ENCODE peak calls at places on chromosome 12, in eight cellular contexts. E is astrocyte of the cerebellum, M is HL-60, S is psoas muscle, D is cardiac fibroblast, F is WTC11, B is endothelial cell, R is HCT116. N is an unnamed sample.

GRCh38 chr12:11814362-11814761 is 164.9 kb downstream of the ETV6 start:
- DNase-seq in E (peak), M (no peak), S (no peak), D (peak), F (no peak), B (no peak), R (no peak), N (no peak)

GRCh38 chr12:48822711-48823110 is 4.4 kb downstream of the CACNB3 start:
- DNase-seq in E (no peak), M (no peak), S (no peak), D (no peak), F (no peak), B (no peak), R (no peak), N (no peak)

GRCh38 chr12:49331360-49332222 is 5.4 kb downstream of the C1QL4 start:
- DNase-seq in E (peak), M (peak), S (peak), D (peak), F (peak), B (peak), R (peak), N (peak)

GRCh38 chr12:126684703-126685102 is 1582.3 kb upstream of the TMEM132C start:
- DNase-seq in E (no peak), M (no peak), S (no peak), D (no peak), F (no peak), B (no peak), R (no peak), N (no peak)

GRCh38 chr12:113221997-113222729 is 899 bp downstream of the TPCN1 start:
- DNase-seq in E (no peak), M (peak), S (no peak), D (no peak), F (peak), B (no peak), R (no peak), N (peak)

GRCh38 chr12:71838661-71839060 is 898 bp upstream of the TBC1D15 start:
- DNase-seq in E (no peak), M (no peak), S (no peak), D (no peak), F (no peak), B (no peak), R (no peak), N (no peak)

GRCh38 chr12:95286713-95287112 is 69.1 kb downstream of the VEZT start:
- DNase-seq in E (no peak), M (no peak), S (no peak), D (no peak), F (no peak), B (no peak), R (no peak), N (no peak)

GRCh38 chr12:124871297-124871696 is 7.6 kb upstream of the SCARB1 start:
- DNase-seq in E (no peak), M (no peak), S (no peak), D (no peak), F (no peak), B (no peak), R (no peak), N (no peak)

GRCh38 chr12:40854669-40855068 is 162.4 kb downstream of the CNTN1 start:
- DNase-seq in E (no peak), M (no peak), S (no peak), D (no peak), F (no peak), B (no peak), R (no peak), N (no peak)

GRCh38 chr12:31315089-31315725 is 10.7 kb downstream of the SINHCAF start:
- DNase-seq in E (no peak), M (no peak), S (no peak), D (no peak), F (no peak), B (no peak), R (no peak), N (no peak)

GRCh38 chr12:108367436-108367835 is 28.3 kb upstream of the CMKLR1 start:
- DNase-seq in E (no peak), M (peak), S (no peak), D (peak), F (no peak), B (no peak), R (no peak), N (no peak)

GRCh38 chr12:32305163-32305562 is 94.2 kb upstream of the FGD4 start:
- DNase-seq in E (no peak), M (peak), S (no peak), D (peak), F (no peak), B (no peak), R (peak), N (no peak)

GRCh38 chr12:66978802-66979201 is 290.4 kb upstream of the CAND1 start:
- DNase-seq in E (no peak), M (no peak), S (no peak), D (no peak), F (no peak), B (no peak), R (no peak), N (no peak)

GRCh38 chr12:32893008-32893407 is 3.6 kb downstream of the PKP2 start:
- DNase-seq in E (no peak), M (no peak), S (no peak), D (no peak), F (no peak), B (no peak), R (no peak), N (no peak)

GRCh38 chr12:65636436-65636835 is 187.8 kb upstream of the HMGA2 start:
- DNase-seq in E (no peak), M (no peak), S (no peak), D (no peak), F (no peak), B (no peak), R (no peak), N (no peak)

GRCh38 chr12:120849765-120850164 is 54.4 kb downstream of the SPPL3 start:
- DNase-seq in E (no peak), M (no peak), S (no peak), D (peak), F (no peak), B (no peak), R (no peak), N (no peak)

GRCh38 chr12:11581179-11581755 is 68.2 kb upstream of the ETV6 start:
- DNase-seq in E (peak), M (peak), S (peak), D (peak), F (peak), B (peak), R (peak), N (peak)

GRCh38 chr12:51118706-51119105 is 35.3 kb upstream of the CSRNP2 start:
- DNase-seq in E (peak), M (no peak), S (no peak), D (no peak), F (no peak), B (no peak), R (peak), N (no peak)

GRCh38 chr12:202081-202731 is 11.8 kb downstream of the SLC6A12 start:
- DNase-seq in E (no peak), M (no peak), S (no peak), D (no peak), F (peak), B (no peak), R (no peak), N (no peak)

GRCh38 chr12:81758421-81759214 is 532 bp downstream of the PPFIA2 start:
- DNase-seq in E (no peak), M (no peak), S (peak), D (peak), F (peak), B (peak), R (no peak), N (peak)

GRCh38 chr12:57927086-57927485 is 14.3 kb upstream of the ATP23 start:
- DNase-seq in E (no peak), M (no peak), S (no peak), D (no peak), F (no peak), B (no peak), R (no peak), N (no peak)

GRCh38 chr12:113459981-113460380 is 11.7 kb downstream of the LHX5 start:
- DNase-seq in E (no peak), M (no peak), S (no peak), D (no peak), F (no peak), B (no peak), R (no peak), N (no peak)

GRCh38 chr12:25939606-25940005 is 18.9 kb upstream of the RASSF8 start:
- DNase-seq in E (no peak), M (no peak), S (no peak), D (no peak), F (no peak), B (no peak), R (no peak), N (no peak)

GRCh38 chr12:95202691-95203476 is 14.4 kb downstream of the FGD6 start:
- DNase-seq in E (no peak), M (no peak), S (no peak), D (peak), F (no peak), B (no peak), R (no peak), N (no peak)

GRCh38 chr12:127342861-127343260 is 924.1 kb upstream of the TMEM132C start:
- DNase-seq in E (peak), M (no peak), S (no peak), D (no peak), F (no peak), B (no peak), R (no peak), N (no peak)

GRCh38 chr12:105226219-105226618 is 9.8 kb downstream of the APPL2 start:
- DNase-seq in E (peak), M (peak), S (peak), D (peak), F (no peak), B (no peak), R (no peak), N (no peak)

GRCh38 chr12:113040722-113041168 is 15.8 kb upstream of the DTX1 start:
- DNase-seq in E (no peak), M (peak), S (peak), D (peak), F (no peak), B (no peak), R (peak), N (no peak)

GRCh38 chr12:3752096-3752709 is 706 bp downstream of the CRACR2A start:
- DNase-seq in E (no peak), M (peak), S (peak), D (peak), F (no peak), B (peak), R (peak), N (no peak)

DNA sequence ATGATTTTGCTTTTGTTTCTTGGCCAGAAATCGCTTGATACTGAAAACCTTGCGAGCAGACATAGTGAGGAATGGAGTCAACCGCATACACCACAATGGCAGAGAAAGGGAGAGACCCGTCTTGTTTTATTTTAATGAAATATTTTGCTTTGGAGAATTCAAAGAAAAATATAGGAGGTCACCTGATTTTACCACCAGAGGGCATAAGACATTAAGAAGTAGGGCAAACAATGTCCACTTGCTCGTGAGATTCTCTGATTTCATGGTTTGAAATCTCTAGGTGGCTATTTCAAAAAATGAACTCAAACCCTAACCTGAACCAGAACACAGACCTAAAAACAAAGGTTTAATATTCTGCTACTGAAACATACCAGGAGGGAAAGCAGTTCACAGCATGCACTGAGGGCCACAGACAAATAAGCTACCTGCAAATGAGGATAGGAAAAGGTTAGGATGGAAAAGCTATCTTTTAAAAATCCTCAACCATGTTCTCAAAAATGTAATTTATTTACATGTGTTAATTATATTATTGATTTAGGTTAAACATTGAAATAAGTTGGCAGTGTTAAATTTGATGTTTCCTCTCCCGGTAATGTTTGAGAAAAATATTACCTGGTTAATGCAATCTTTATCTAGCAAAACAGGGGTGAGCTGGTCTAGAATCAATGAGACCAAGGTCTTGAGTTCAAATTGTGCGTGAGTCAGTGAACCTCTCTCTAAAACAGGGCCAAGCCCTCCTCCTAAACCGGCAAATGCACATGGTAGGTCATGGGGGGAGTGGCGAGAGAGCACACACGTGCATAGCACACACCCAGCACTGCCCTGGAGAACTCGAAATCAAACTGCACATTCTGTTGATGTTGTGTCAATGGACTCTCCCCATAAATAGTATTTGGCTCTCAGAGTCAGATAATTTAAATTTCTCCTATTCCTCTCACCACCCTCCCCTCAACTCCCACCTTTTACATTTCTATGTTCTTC is 12.5 kb downstream of the IFNG-AS1 start:
- DNase-seq in E (no peak), M (no peak), S (no peak), D (no peak), F (no peak), B (no peak), R (no peak), N (no peak)
- TF ChIP-seq CTCF in E (peak), M (peak), S (no peak), D (peak), F (no peak), B (peak), R (peak), N (peak)

GRCh38 chr12:47800582-47800981 is 19.1 kb downstream of the HDAC7 start:
- DNase-seq in E (no peak), M (no peak), S (no peak), D (no peak), F (no peak), B (no peak), R (no peak), N (no peak)

GRCh38 chr12:47801170-47801903 is 18.4 kb downstream of the HDAC7 start:
- DNase-seq in E (no peak), M (peak), S (peak), D (peak), F (no peak), B (peak), R (no peak), N (no peak)

GRCh38 chr12:47803196-47803875 is 16.4 kb downstream of the HDAC7 start:
- DNase-seq in E (no peak), M (peak), S (no peak), D (no peak), F (no peak), B (no peak), R (no peak), N (no peak)

GRCh38 chr12:47801904-47802246 is 17.8 kb downstream of the HDAC7 start:
- DNase-seq in E (no peak), M (no peak), S (no peak), D (no peak), F (no peak), B (peak), R (no peak), N (no peak)

GRCh38 chr12:47802312-47802711 is 17.4 kb downstream of the HDAC7 start:
- DNase-seq in E (no peak), M (peak), S (no peak), D (peak), F (peak), B (no peak), R (no peak), N (no peak)
- TF ChIP-seq CTCF in E (peak), M (peak), S (no peak), D (peak), F (peak), B (peak), R (no peak), N (peak)

GRCh38 chr12:128796439-128797118 is 27.2 kb downstream of the SLC15A4 start:
- DNase-seq in E (no peak), M (no peak), S (no peak), D (no peak), F (no peak), B (no peak), R (no peak), N (no peak)

GRCh38 chr12:128795530-128796361 is 28.0 kb downstream of the SLC15A4 start:
- DNase-seq in E (no peak), M (no peak), S (no peak), D (no peak), F (no peak), B (no peak), R (no peak), N (no peak)

GRCh38 chr12:128800606-128801005 is 23.2 kb downstream of the SLC15A4 start:
- DNase-seq in E (no peak), M (no peak), S (no peak), D (no peak), F (no peak), B (no peak), R (no peak), N (no peak)

GRCh38 chr12:128797119-128798118 is 26.3 kb downstream of the SLC15A4 start:
- DNase-seq in E (peak), M (no peak), S (no peak), D (no peak), F (no peak), B (no peak), R (no peak), N (no peak)

GRCh38 chr12:128798543-128799341 is 25.0 kb downstream of the SLC15A4 start:
- DNase-seq in E (no peak), M (no peak), S (peak), D (no peak), F (no peak), B (no peak), R (no peak), N (peak)
- TF ChIP-seq CTCF in E (peak), M (no peak), S (peak), D (no peak), F (no peak), B (no peak), R (no peak), N (no peak)

GRCh38 chr12:6695313-6696045 is 5.1 kb downstream of the PIANP start:
- DNase-seq in E (no peak), M (no peak), S (no peak), D (no peak), F (no peak), B (no peak), R (no peak), N (no peak)

GRCh38 chr12:6699259-6699988 is 1.2 kb downstream of the PIANP start:
- DNase-seq in E (no peak), M (no peak), S (no peak), D (no peak), F (no peak), B (no peak), R (no peak), N (no peak)

GRCh38 chr12:6696690-6697583 is 3.7 kb downstream of the PIANP start:
- DNase-seq in E (no peak), M (no peak), S (no peak), D (no peak), F (no peak), B (no peak), R (no peak), N (no peak)

GRCh38 chr12:6698352-6699046 is 2.1 kb downstream of the PIANP start:
- DNase-seq in E (no peak), M (no peak), S (no peak), D (no peak), F (no peak), B (no peak), R (no peak), N (no peak)

GRCh38 chr12:6697584-6698351 is 2.8 kb downstream of the PIANP start:
- DNase-seq in E (peak), M (peak), S (no peak), D (peak), F (peak), B (peak), R (peak), N (peak)
- TF ChIP-seq CTCF in E (peak), M (peak), S (peak), D (peak), F (peak), B (peak), R (peak), N (peak)

DNA sequence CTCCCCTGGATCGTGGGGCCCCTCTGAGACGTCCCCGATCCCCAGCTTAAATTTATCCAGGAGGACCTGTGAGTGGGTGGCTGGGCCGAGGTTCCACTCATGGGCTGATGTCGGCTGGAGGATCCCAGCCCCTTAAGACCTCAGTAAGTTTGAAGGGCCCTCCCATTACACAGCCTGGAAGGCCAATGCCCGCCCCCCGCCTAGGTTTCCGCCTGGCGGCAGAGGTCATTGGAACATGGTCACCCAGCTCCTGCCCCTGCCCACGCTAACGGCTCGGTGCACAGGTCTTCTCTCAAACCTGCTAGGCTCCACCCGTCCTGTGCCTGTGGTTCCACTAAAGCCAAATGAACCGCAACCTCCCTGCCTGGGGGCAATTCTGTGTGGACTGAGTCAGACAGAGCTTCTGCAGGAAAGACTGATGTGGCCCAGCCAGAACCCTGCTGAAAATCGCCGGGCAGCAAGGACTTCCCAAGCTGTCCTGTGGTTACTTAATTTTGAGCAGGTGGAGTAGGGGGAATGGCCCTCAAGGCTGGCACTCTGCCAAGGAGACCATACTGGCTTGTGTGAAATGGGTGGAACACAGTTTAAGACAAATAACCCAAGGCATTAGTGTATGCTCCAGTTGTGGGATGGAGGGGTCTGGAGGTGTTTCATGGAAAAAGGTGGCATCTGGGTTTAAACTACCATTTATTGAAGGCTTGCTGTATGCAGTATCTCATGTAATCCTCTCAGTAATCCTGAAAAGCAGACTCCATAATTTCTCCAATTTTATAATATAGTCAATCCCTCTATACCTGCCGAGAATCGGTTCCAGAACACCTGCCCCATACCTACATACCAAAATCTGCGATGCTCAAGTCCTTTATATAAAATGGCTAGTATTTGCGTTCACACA is 903 bp upstream of the NT5DC3 start:
- DNase-seq in E (peak), M (peak), S (peak), D (peak), F (peak), B (peak), R (peak), N (peak)
- TF ChIP-seq CTCF in E (no peak), M (no peak), S (no peak), D (no peak), F (no peak), B (no peak), R (no peak), N (no peak)

N was measured in glutamatergic neuron.